ENCODE peak calls at places on chromosome 19, in seven cellular contexts. H is body of pancreas; R is CD4-positive, alpha-beta memory T cell; K is astrocyte; E is lower lobe of right lung; B is dorsolateral prefrontal cortex; W is heart right ventricle. S is an unnamed sample.

GRCh38 chr19:2337329-2337707 is 8.8 kb downstream of the SPPL2B start:
- DNase-seq in W (no peak), B (peak; percentile 78), K (peak; percentile 47), H (peak; percentile 92), R (no peak), E (no peak), S (no peak)

GRCh38 chr19:5149930-5150329 is 181.0 kb downstream of the KDM4B start:
- DNase-seq in R (no peak), W (no peak), B (peak; percentile 19), E (no peak), K (no peak), H (no peak), S (no peak)

GRCh38 chr19:4368128-4368820 is 24.9 kb downstream of the MPND start:
- DNase-seq in W (no peak), E (peak; percentile 58), K (no peak), B (no peak), H (no peak), R (no peak), S (no peak)

GRCh38 chr19:9406798-9407352 is 28.5 kb downstream of the ZNF266 start:
- DNase-seq in E (peak; percentile 65), R (peak; percentile 26), B (peak; percentile 39), H (peak; percentile 76), W (peak; percentile 84), K (peak; percentile 78), S (peak; percentile 60)

GRCh38 chr19:5452594-5453565 is 2.3 kb upstream of the ZNRF4 start:
- DNase-seq in R (no peak), B (peak; percentile 50), E (no peak), W (no peak), H (no peak), K (no peak), S (no peak)

GRCh38 chr19:44529541-44529940 is at the start of gene CEACAM20:
- DNase-seq in R (no peak), W (no peak), E (no peak), B (no peak), H (no peak), K (no peak), S (peak; percentile 96)

GRCh38 chr19:799076-799881 is 2.0 kb downstream of the PTBP1 start:
- DNase-seq in B (no peak), E (no peak), K (peak; percentile 51), R (no peak), W (no peak), H (peak; percentile 69), S (peak; percentile 33)

GRCh38 chr19:334296-335071 is 10.1 kb downstream of the MIER2 start:
- DNase-seq in R (no peak), K (no peak), E (no peak), H (no peak), W (no peak), B (no peak), S (no peak)

GRCh38 chr19:3942790-3943409 is 10.0 kb downstream of the NMRK2 start:
- DNase-seq in E (no peak), K (no peak), B (no peak), H (no peak), R (no peak), W (peak; percentile 66), S (no peak)

GRCh38 chr19:3826163-3826562 is 40.0 kb upstream of the MATK start:
- DNase-seq in H (no peak), K (no peak), E (no peak), W (no peak), B (no peak), R (no peak), S (no peak)

GRCh38 chr19:48757741-48758144 is 2.4 kb downstream of the FGF21 start:
- DNase-seq in B (no peak), E (no peak), R (no peak), H (peak; percentile 4), K (no peak), W (no peak), S (no peak)

GRCh38 chr19:46394398-46394797 is 19.0 kb downstream of the CCDC8 start:
- DNase-seq in H (no peak), K (peak; percentile 30), R (no peak), E (peak; percentile 21), B (no peak), W (no peak), S (no peak)

GRCh38 chr19:46392252-46392801 is 21.0 kb downstream of the CCDC8 start:
- DNase-seq in H (peak; percentile 4), R (no peak), K (peak; percentile 25), E (peak; percentile 49), W (no peak), B (no peak), S (no peak)

GRCh38 chr19:46391296-46392251 is 21.8 kb downstream of the CCDC8 start:
- DNase-seq in R (no peak), K (no peak), B (no peak), E (peak; percentile 41), W (no peak), H (peak; percentile 4), S (no peak)

GRCh38 chr19:46392837-46393236 is 20.5 kb downstream of the CCDC8 start:
- DNase-seq in R (no peak), K (no peak), E (no peak), W (no peak), B (no peak), H (no peak), S (no peak)

DNA sequence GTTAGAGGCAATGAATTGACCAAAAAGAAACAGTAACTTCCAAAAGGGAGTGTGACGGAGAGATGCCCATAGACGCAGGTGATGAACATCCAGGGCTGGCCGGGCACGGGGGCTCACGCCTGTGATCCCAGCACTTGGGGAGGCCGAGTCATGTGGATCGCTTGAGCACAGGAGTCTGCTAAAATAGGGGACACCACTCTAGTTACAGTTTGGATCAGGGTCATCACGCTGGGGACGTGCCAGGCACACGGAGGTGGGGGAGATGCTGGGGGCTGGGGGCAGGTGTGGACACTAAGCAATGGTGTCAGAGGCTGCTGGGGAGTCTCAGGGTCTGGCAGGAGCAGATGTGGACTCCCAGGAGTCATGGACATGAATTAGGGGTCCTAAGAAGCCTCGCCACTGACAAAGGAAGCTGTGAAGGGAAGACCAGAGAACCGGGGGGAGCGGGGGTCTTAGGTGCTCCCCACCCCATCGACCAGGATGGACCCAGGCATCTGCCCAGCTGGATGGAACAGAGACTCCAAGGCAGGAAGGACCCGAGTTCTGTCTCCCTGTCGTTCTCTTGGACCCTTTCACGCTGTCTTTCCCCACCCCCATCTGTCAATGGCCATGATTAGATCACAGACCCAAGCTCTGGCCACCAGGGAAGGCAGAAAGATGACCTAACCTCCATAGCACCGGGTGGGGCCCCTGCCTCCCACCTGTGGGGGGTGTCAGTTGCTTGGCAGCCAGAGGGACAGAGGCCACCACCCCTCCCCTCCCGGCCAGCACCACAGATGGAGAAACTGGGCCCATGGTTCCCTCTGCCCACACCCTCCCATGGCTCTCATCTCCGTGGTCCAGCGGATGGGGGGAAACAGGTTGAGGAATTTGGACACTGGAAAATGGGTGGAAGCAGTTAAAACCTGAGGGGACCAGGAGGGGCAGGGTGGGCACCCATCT is 19.6 kb downstream of the CCDC8 start:
- DNase-seq in H (peak; percentile 6), W (no peak), E (peak; percentile 30), R (no peak), K (no peak), B (no peak), S (no peak)
- H3K27me3 ChIP-seq in H (no peaks in the 10 kb centered on the region), W (no peaks in the 10 kb centered on the region), E (no peaks in the 10 kb centered on the region), R (no peaks in the 10 kb centered on the region), K (no peaks in the 10 kb centered on the region), B (no peaks in the 10 kb centered on the region), S (no peaks in the 10 kb centered on the region)

DNA sequence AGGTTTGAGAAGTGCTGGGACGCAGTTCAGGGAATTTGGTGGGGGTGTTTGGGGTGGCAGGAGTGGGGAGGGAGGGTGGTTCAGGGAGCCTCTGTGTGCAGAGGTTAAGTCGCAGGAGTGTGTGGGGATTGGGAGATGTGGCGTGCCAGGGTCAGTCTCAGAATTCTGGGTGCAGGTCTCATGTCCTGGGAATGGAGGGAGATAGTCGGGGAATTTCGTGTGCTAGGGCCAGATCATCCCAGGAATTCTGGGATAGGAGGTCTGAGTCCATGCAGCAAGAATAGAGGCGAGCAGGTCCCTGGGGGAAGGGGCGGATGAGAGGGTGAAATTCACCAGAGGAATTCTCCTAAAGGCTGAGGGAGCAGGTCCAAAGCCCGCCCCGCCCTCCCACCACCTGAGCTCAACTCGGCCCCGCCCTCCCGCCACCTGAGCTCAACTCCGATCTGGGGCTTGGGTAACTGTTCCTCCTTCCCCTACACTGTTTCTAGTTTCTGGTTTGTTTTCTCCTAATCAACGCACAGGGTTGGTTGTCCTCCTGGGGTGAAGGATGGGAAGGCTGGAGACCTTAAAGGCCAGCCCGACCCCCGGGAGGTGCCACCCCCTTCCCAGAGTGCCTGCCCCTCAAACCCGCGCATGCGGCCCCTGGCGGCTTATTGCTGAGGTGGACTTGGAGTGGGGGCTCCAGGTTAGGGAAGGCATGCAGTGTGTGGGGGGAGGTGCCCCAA is 15.2 kb downstream of the KCNC3 start:
- DNase-seq in R (no peak), K (no peak), H (peak; percentile 49), E (no peak), W (no peak), B (no peak), S (peak; percentile 26)
- H3K27me3 ChIP-seq in R (peaks cover 37% of the 10 kb centered on the region), K (peaks cover 14% of the 10 kb centered on the region), H (no peaks in the 10 kb centered on the region), E (peaks cover 47% of the 10 kb centered on the region), W (peaks cover 38% of the 10 kb centered on the region), B (peaks cover 23% of the 10 kb centered on the region), S (peaks cover 30% of the 10 kb centered on the region)

GRCh38 chr19:33224694-33225457 is 774 bp downstream of the SLC7A10 start:
- DNase-seq in W (no peak), K (no peak), E (no peak), B (no peak), R (no peak), H (no peak), S (no peak)
- H3K27me3 ChIP-seq in W (peaks cover 63% of the 10 kb centered on the region), K (peaks cover 47% of the 10 kb centered on the region), E (peaks cover 43% of the 10 kb centered on the region), B (peaks cover 66% of the 10 kb centered on the region), R (peaks cover 29% of the 10 kb centered on the region), H (no peaks in the 10 kb centered on the region), S (peaks cover 3% of the 10 kb centered on the region)

GRCh38 chr19:18414504-18415176 is 4.6 kb upstream of the SSBP4 start:
- DNase-seq in R (no peak), E (peak; percentile 51), H (no peak), K (no peak), W (no peak), B (no peak), S (peak; percentile 53)
- H3K27me3 ChIP-seq in R (no peaks in the 10 kb centered on the region), E (no peaks in the 10 kb centered on the region), H (no peaks in the 10 kb centered on the region), K (no peaks in the 10 kb centered on the region), W (peaks cover 7% of the 10 kb centered on the region), B (no peaks in the 10 kb centered on the region), S (no peaks in the 10 kb centered on the region)

DNA sequence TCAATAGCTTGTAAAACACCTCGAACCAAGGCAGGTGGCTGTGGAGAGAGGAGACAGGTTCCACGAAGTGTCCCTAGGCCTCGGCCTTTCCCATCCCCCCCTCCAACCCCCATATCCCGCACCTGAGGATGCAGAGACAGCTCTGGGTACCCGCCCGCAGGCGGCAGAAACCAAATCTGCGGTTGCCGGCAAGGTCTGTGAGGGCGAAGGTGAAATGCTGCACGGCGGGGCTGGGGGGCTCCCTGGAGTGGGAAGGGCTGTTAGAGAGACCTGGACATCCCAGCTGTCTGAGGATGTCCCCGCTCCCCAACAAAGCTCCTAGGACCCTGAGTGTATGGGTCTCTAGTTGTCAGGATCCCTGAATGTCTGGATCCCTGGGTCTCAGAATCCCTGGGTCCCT is 2.8 kb downstream of the DENND1C start:
- DNase-seq in H (no peak), E (no peak), R (no peak), W (no peak), B (no peak), K (no peak), S (no peak)
- H3K27me3 ChIP-seq in H (no peaks in the 10 kb centered on the region), E (peaks cover 25% of the 10 kb centered on the region), R (no peaks in the 10 kb centered on the region), W (peaks cover 47% of the 10 kb centered on the region), B (peaks cover 18% of the 10 kb centered on the region), K (peaks cover 6% of the 10 kb centered on the region), S (no peaks in the 10 kb centered on the region)

DNA sequence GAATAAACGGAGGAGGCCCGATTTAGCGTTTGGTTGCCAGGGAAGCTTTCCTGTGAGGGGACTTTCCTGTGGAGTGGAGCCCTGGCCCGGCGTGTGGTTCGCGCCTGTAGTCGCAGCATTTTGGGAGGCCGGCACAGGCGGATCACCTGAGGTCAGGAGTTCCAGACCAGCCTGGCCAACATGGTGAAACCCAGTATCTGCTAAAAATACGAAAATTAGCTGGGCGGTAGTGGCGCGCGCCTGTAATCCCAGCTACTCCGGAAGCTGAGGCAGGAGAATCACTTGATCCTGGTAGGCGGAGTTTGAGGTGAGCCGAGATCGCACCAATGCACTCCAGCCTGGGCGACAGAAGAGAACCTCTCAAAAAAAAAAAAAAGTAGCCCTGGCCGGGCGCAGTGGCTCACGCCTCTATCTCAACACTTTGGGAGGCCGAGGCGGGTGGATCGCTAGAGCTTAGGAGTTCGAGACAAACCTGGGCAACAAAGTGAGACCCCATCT is 6.9 kb downstream of the KANK3 start:
- DNase-seq in R (no peak), E (no peak), K (no peak), B (no peak), H (no peak), W (no peak), S (no peak)
- H3K27me3 ChIP-seq in R (peaks cover 9% of the 10 kb centered on the region), E (peaks cover 30% of the 10 kb centered on the region), K (peaks cover 28% of the 10 kb centered on the region), B (peaks cover 50% of the 10 kb centered on the region), H (no peaks in the 10 kb centered on the region), W (peaks cover 22% of the 10 kb centered on the region), S (peaks cover 25% of the 10 kb centered on the region)

S was measured in small intestine.